ENCODE peak calls at places on chromosomes 6 and 20, in eight cellular contexts. One of them, this sample, is unnamed.

GRCh38 chr20:37254114-37254878 is 7.3 kb downstream of the GHRH start:
- DNase-seq in GM23248: no peak
- DNase-seq in neural progenitor cell: no peak
- DNase-seq in lower leg skin: no peak
- DNase-seq in fibroblast of mammary gland: no peak
- DNase-seq in cardiac fibroblast: no peak
- DNase-seq in right lobe of liver: no peak
- DNase-seq in HCT116: no peak
- DNase-seq in this sample: no peak

GRCh38 chr20:23362392-23363256 is 642 bp downstream of the GZF1 start:
- DNase-seq in GM23248: peak; percentile 74
- DNase-seq in HCT116: no peak
- DNase-seq in cardiac fibroblast: peak; percentile 40
- DNase-seq in lower leg skin: peak; percentile 92
- DNase-seq in right lobe of liver: no peak
- DNase-seq in neural progenitor cell: peak; percentile 73
- DNase-seq in fibroblast of mammary gland: no peak
- DNase-seq in this sample: peak; percentile 69

GRCh38 chr6:9554806-9555205 is 860.1 kb downstream of the TFAP2A start:
- DNase-seq in HCT116: no peak
- DNase-seq in GM23248: no peak
- DNase-seq in lower leg skin: no peak
- DNase-seq in neural progenitor cell: no peak
- DNase-seq in fibroblast of mammary gland: no peak
- DNase-seq in cardiac fibroblast: peak; percentile 16
- DNase-seq in right lobe of liver: no peak
- DNase-seq in this sample: no peak

GRCh38 chr20:22389836-22390542 is 194.4 kb downstream of the FOXA2 start:
- DNase-seq in right lobe of liver: no peak
- DNase-seq in lower leg skin: no peak
- DNase-seq in fibroblast of mammary gland: peak; percentile 65
- DNase-seq in GM23248: peak; percentile 59
- DNase-seq in neural progenitor cell: no peak
- DNase-seq in cardiac fibroblast: peak; percentile 84
- DNase-seq in HCT116: peak; percentile 94
- DNase-seq in this sample: peak; percentile 33

GRCh38 chr6:115120394-115120793 is 777.6 kb upstream of the HS3ST5 start:
- DNase-seq in GM23248: no peak
- DNase-seq in right lobe of liver: no peak
- DNase-seq in HCT116: no peak
- DNase-seq in neural progenitor cell: no peak
- DNase-seq in fibroblast of mammary gland: no peak
- DNase-seq in lower leg skin: no peak
- DNase-seq in cardiac fibroblast: no peak
- DNase-seq in this sample: no peak

GRCh38 chr6:15207923-15208322 is 37.9 kb upstream of the JARID2 start:
- DNase-seq in HCT116: no peak
- DNase-seq in lower leg skin: no peak
- DNase-seq in neural progenitor cell: peak; percentile 15
- DNase-seq in cardiac fibroblast: peak; percentile 44
- DNase-seq in right lobe of liver: no peak
- DNase-seq in GM23248: peak; percentile 70
- DNase-seq in fibroblast of mammary gland: peak; percentile 81
- DNase-seq in this sample: peak; percentile 77

GRCh38 chr6:14272111-14273085 is 154.8 kb downstream of the CD83 start:
- DNase-seq in GM23248: peak; percentile 52
- DNase-seq in neural progenitor cell: no peak
- DNase-seq in lower leg skin: peak; percentile 21
- DNase-seq in right lobe of liver: no peak
- DNase-seq in HCT116: no peak
- DNase-seq in cardiac fibroblast: peak; percentile 81
- DNase-seq in fibroblast of mammary gland: peak; percentile 10
- DNase-seq in this sample: no peak

GRCh38 chr6:116073765-116074450 is 13.2 kb upstream of the FRK start:
- DNase-seq in cardiac fibroblast: peak; percentile 65
- DNase-seq in right lobe of liver: no peak
- DNase-seq in fibroblast of mammary gland: peak; percentile 74
- DNase-seq in GM23248: peak; percentile 76
- DNase-seq in neural progenitor cell: no peak
- DNase-seq in lower leg skin: no peak
- DNase-seq in HCT116: no peak
- DNase-seq in this sample: no peak

GRCh38 chr6:15330174-15330934 is 84.5 kb downstream of the JARID2 start:
- DNase-seq in neural progenitor cell: no peak
- DNase-seq in right lobe of liver: no peak
- DNase-seq in cardiac fibroblast: peak; percentile 80
- DNase-seq in HCT116: no peak
- DNase-seq in lower leg skin: no peak
- DNase-seq in fibroblast of mammary gland: peak; percentile 70
- DNase-seq in GM23248: peak; percentile 85
- DNase-seq in this sample: no peak

GRCh38 chr6:2714359-2714895 is 36.3 kb downstream of the MYLK4 start:
- DNase-seq in lower leg skin: no peak
- DNase-seq in fibroblast of mammary gland: peak; percentile 97
- DNase-seq in right lobe of liver: no peak
- DNase-seq in GM23248: peak; percentile 95
- DNase-seq in HCT116: no peak
- DNase-seq in cardiac fibroblast: peak; percentile 92
- DNase-seq in neural progenitor cell: no peak
- DNase-seq in this sample: no peak

GRCh38 chr20:53502820-53503219 is 90.8 kb downstream of the ZNF217 start:
- DNase-seq in neural progenitor cell: no peak
- DNase-seq in lower leg skin: no peak
- DNase-seq in HCT116: no peak
- DNase-seq in fibroblast of mammary gland: no peak
- DNase-seq in cardiac fibroblast: no peak
- DNase-seq in right lobe of liver: no peak
- DNase-seq in GM23248: no peak
- DNase-seq in this sample: no peak

GRCh38 chr6:170289971-170290305 is 940 bp downstream of the DLL1 start:
- DNase-seq in GM23248: no peak
- DNase-seq in neural progenitor cell: no peak
- DNase-seq in fibroblast of mammary gland: no peak
- DNase-seq in cardiac fibroblast: no peak
- DNase-seq in lower leg skin: no peak
- DNase-seq in HCT116: no peak
- DNase-seq in right lobe of liver: peak; percentile 46
- DNase-seq in this sample: no peak

GRCh38 chr6:17281100-17281496 is at the start of gene RBM24:
- DNase-seq in lower leg skin: peak; percentile 94
- DNase-seq in cardiac fibroblast: peak; percentile 66
- DNase-seq in right lobe of liver: peak; percentile 74
- DNase-seq in neural progenitor cell: peak; percentile 91
- DNase-seq in GM23248: peak; percentile 89
- DNase-seq in HCT116: peak; percentile 51
- DNase-seq in fibroblast of mammary gland: peak; percentile 63
- DNase-seq in this sample: peak; percentile 83

DNA sequence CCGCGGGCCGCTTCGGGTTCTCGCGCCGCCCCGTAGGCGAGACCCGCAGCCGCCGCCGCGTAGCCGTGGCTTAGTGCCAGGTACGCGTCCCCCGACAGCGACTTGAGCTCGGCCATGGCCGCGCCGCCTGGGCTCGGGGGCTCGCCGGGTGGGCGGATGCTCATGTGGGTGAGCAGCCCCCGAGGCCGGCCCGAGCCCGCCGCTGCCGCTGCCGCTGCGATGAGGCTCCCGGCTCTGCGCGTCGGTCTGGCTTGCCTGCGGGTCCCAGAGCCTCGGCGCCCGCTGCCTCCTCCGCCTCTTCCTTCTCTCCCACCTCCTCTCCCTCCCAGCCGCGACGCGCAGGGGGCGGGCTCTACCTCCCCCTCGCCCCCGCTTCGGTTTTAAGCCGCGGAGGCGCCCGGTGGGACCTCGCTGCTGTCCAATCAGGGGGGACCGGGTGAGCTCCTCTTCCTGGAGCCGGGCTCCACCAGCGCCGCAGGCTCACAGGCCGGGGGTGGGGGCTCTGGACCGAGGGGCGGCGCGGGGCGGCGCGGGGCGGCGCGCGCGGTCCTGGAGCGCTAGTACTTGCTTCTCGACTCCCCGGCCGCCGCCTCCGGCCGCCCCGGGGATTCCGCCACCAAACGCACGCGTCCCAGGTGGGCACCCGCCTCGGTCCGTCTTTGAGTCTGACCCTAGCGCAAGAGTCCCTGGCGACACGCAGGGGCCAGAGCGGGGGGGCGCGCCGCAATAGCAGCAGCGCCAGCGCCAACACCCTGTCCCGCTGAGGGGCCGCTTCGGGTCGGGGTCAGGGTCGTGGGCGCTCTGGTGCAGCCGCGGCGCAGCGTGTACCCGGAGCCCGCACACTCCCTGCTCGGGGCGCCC is at the start of gene BHLHE23:
- DNase-seq in cardiac fibroblast: no peak
- DNase-seq in neural progenitor cell: peak; percentile 88
- DNase-seq in GM23248: no peak
- DNase-seq in fibroblast of mammary gland: no peak
- DNase-seq in lower leg skin: no peak
- DNase-seq in HCT116: no peak
- DNase-seq in right lobe of liver: no peak
- DNase-seq in this sample: peak; percentile 96
- H3K4me3 ChIP-seq in cardiac fibroblast: no peak within 1 kb of the TSS
- H3K4me3 ChIP-seq in neural progenitor cell: peak within 1 kb of the TSS; percentile 42
- H3K4me3 ChIP-seq in GM23248: no peak within 1 kb of the TSS
- H3K4me3 ChIP-seq in fibroblast of mammary gland: no peak within 1 kb of the TSS
- H3K4me3 ChIP-seq in lower leg skin: no peak within 1 kb of the TSS
- H3K4me3 ChIP-seq in HCT116: no peak within 1 kb of the TSS
- H3K4me3 ChIP-seq in right lobe of liver: no peak within 1 kb of the TSS
- H3K4me3 ChIP-seq in this sample: peak within 1 kb of the TSS; percentile 40

DNA sequence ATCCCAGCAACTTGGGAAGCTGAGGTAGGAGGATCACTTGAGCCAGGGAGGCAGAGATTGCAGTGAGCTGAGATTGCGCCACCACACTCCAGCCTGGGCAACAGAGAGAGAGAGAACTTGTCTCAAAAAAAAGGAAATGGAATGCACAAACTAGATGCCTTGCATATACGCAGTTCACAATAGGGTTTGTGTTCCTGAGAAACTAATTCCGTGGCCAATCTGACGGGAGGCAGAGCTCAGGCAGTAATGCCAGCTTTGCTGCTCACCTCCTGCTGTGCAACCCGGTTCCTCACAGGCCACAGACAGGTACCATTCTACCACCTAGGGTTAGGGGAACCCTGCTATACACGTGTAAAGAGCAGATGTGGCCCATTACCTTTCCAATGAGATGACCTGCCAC is 1.4 kb downstream of the CDK5RAP1 start:
- DNase-seq in neural progenitor cell: peak; percentile 13
- DNase-seq in lower leg skin: no peak
- DNase-seq in fibroblast of mammary gland: no peak
- DNase-seq in GM23248: no peak
- DNase-seq in right lobe of liver: no peak
- DNase-seq in cardiac fibroblast: no peak
- DNase-seq in HCT116: no peak
- DNase-seq in this sample: no peak
- H3K4me3 ChIP-seq in neural progenitor cell: peak overlapping the region; percentile 90
- H3K4me3 ChIP-seq in lower leg skin: no peak overlapping the region
- H3K4me3 ChIP-seq in fibroblast of mammary gland: peak overlapping the region; percentile 81
- H3K4me3 ChIP-seq in GM23248: peak overlapping the region; percentile 89
- H3K4me3 ChIP-seq in right lobe of liver: no peak overlapping the region
- H3K4me3 ChIP-seq in cardiac fibroblast: peak overlapping the region; percentile 84
- H3K4me3 ChIP-seq in HCT116: peak overlapping the region; percentile 99
- H3K4me3 ChIP-seq in this sample: no peak overlapping the region

GRCh38 chr20:8807480-8808179 is 261.3 kb upstream of the PLCB4 start:
- DNase-seq in cardiac fibroblast: no peak
- DNase-seq in HCT116: no peak
- DNase-seq in neural progenitor cell: no peak
- DNase-seq in fibroblast of mammary gland: no peak
- DNase-seq in lower leg skin: no peak
- DNase-seq in GM23248: no peak
- DNase-seq in right lobe of liver: no peak
- DNase-seq in this sample: no peak

GRCh38 chr20:8811801-8812594 is 256.9 kb upstream of the PLCB4 start:
- DNase-seq in GM23248: no peak
- DNase-seq in right lobe of liver: no peak
- DNase-seq in lower leg skin: no peak
- DNase-seq in neural progenitor cell: no peak
- DNase-seq in fibroblast of mammary gland: no peak
- DNase-seq in cardiac fibroblast: no peak
- DNase-seq in HCT116: no peak
- DNase-seq in this sample: no peak

GRCh38 chr20:8805737-8806442 is 263.0 kb upstream of the PLCB4 start:
- DNase-seq in GM23248: no peak
- DNase-seq in cardiac fibroblast: no peak
- DNase-seq in lower leg skin: no peak
- DNase-seq in HCT116: no peak
- DNase-seq in right lobe of liver: no peak
- DNase-seq in neural progenitor cell: no peak
- DNase-seq in fibroblast of mammary gland: no peak
- DNase-seq in this sample: no peak

GRCh38 chr20:8808180-8808535 is 260.7 kb upstream of the PLCB4 start:
- DNase-seq in cardiac fibroblast: no peak
- DNase-seq in right lobe of liver: no peak
- DNase-seq in GM23248: no peak
- DNase-seq in HCT116: no peak
- DNase-seq in lower leg skin: no peak
- DNase-seq in fibroblast of mammary gland: no peak
- DNase-seq in neural progenitor cell: no peak
- DNase-seq in this sample: no peak

GRCh38 chr20:8809107-8809953 is 259.6 kb upstream of the PLCB4 start:
- DNase-seq in fibroblast of mammary gland: no peak
- DNase-seq in HCT116: no peak
- DNase-seq in GM23248: no peak
- DNase-seq in cardiac fibroblast: no peak
- DNase-seq in neural progenitor cell: no peak
- DNase-seq in right lobe of liver: no peak
- DNase-seq in lower leg skin: no peak
- DNase-seq in this sample: no peak
- H3K4me3 ChIP-seq in fibroblast of mammary gland: no peak overlapping the region
- H3K4me3 ChIP-seq in HCT116: no peak overlapping the region
- H3K4me3 ChIP-seq in GM23248: no peak overlapping the region
- H3K4me3 ChIP-seq in cardiac fibroblast: no peak overlapping the region
- H3K4me3 ChIP-seq in neural progenitor cell: no peak overlapping the region
- H3K4me3 ChIP-seq in right lobe of liver: no peak overlapping the region
- H3K4me3 ChIP-seq in lower leg skin: no peak overlapping the region
- H3K4me3 ChIP-seq in this sample: no peak overlapping the region

GRCh38 chr6:35067234-35067633 is 73.9 kb downstream of the TCP11 start:
- DNase-seq in HCT116: no peak
- DNase-seq in cardiac fibroblast: no peak
- DNase-seq in neural progenitor cell: no peak
- DNase-seq in GM23248: no peak
- DNase-seq in fibroblast of mammary gland: no peak
- DNase-seq in right lobe of liver: no peak
- DNase-seq in lower leg skin: no peak
- DNase-seq in this sample: no peak

GRCh38 chr6:35069262-35069661 is 71.9 kb downstream of the TCP11 start:
- DNase-seq in lower leg skin: no peak
- DNase-seq in GM23248: no peak
- DNase-seq in cardiac fibroblast: no peak
- DNase-seq in fibroblast of mammary gland: no peak
- DNase-seq in HCT116: no peak
- DNase-seq in neural progenitor cell: no peak
- DNase-seq in right lobe of liver: no peak
- DNase-seq in this sample: no peak

GRCh38 chr6:35068644-35069043 is 72.5 kb downstream of the TCP11 start:
- DNase-seq in GM23248: no peak
- DNase-seq in lower leg skin: no peak
- DNase-seq in fibroblast of mammary gland: no peak
- DNase-seq in right lobe of liver: no peak
- DNase-seq in neural progenitor cell: no peak
- DNase-seq in cardiac fibroblast: no peak
- DNase-seq in HCT116: no peak
- DNase-seq in this sample: no peak

GRCh38 chr6:35070111-35070510 is 71.0 kb downstream of the TCP11 start:
- DNase-seq in neural progenitor cell: no peak
- DNase-seq in right lobe of liver: no peak
- DNase-seq in GM23248: no peak
- DNase-seq in HCT116: no peak
- DNase-seq in fibroblast of mammary gland: no peak
- DNase-seq in cardiac fibroblast: no peak
- DNase-seq in lower leg skin: no peak
- DNase-seq in this sample: no peak

GRCh38 chr6:35068206-35068605 is 72.9 kb downstream of the TCP11 start:
- DNase-seq in right lobe of liver: no peak
- DNase-seq in cardiac fibroblast: no peak
- DNase-seq in neural progenitor cell: no peak
- DNase-seq in fibroblast of mammary gland: no peak
- DNase-seq in lower leg skin: no peak
- DNase-seq in GM23248: no peak
- DNase-seq in HCT116: no peak
- DNase-seq in this sample: no peak
- H3K4me3 ChIP-seq in right lobe of liver: no peak overlapping the region
- H3K4me3 ChIP-seq in cardiac fibroblast: no peak overlapping the region
- H3K4me3 ChIP-seq in neural progenitor cell: no peak overlapping the region
- H3K4me3 ChIP-seq in fibroblast of mammary gland: no peak overlapping the region
- H3K4me3 ChIP-seq in lower leg skin: no peak overlapping the region
- H3K4me3 ChIP-seq in GM23248: no peak overlapping the region
- H3K4me3 ChIP-seq in HCT116: no peak overlapping the region
- H3K4me3 ChIP-seq in this sample: no peak overlapping the region